ENCODE peak calls at places on chromosomes 6 and 20, in eight cellular contexts. B is spleen, U is SK-N-SH, A is transverse colon, R is sigmoid colon, J is HL-60, E is stomach, S is HCT116. Q is an unnamed sample.

GRCh38 chr6:97312241-97312640 is 29.2 kb upstream of the MMS22L start:
- DNase-seq in B (no peak), U (no peak), A (no peak), R (no peak), J (no peak), E (no peak), S (no peak), Q (no peak)

GRCh38 chr20:11995750-11996567 is 78.3 kb downstream of the BTBD3 start:
- DNase-seq in B (no peak), U (no peak), A (no peak), R (no peak), J (no peak), E (no peak), S (no peak), Q (no peak)

GRCh38 chr6:20921533-20921932 is 387.3 kb downstream of the CDKAL1 start:
- DNase-seq in B (no peak), U (no peak), A (no peak), R (no peak), J (no peak), E (no peak), S (no peak), Q (no peak)

GRCh38 chr6:30322527-30323501 is 3.9 kb upstream of the TRIM39 start:
- DNase-seq in B (no peak), U (no peak), A (no peak), R (no peak), J (no peak), E (no peak), S (no peak), Q (no peak)

GRCh38 chr6:136761227-136761922 is 30.9 kb downstream of the MAP3K5 start:
- DNase-seq in B (peak), U (peak), A (no peak), R (no peak), J (no peak), E (no peak), S (no peak), Q (peak)

GRCh38 chr6:13339863-13340635 is 11.7 kb upstream of the TBC1D7 start:
- DNase-seq in B (no peak), U (no peak), A (no peak), R (no peak), J (no peak), E (no peak), S (no peak), Q (no peak)

GRCh38 chr6:137349856-137350830 is 131.0 kb upstream of the IFNGR1 start:
- DNase-seq in B (no peak), U (no peak), A (no peak), R (no peak), J (no peak), E (no peak), S (no peak), Q (no peak)

GRCh38 chr20:9628166-9628565 is 113.8 kb downstream of the LAMP5 start:
- DNase-seq in B (no peak), U (no peak), A (no peak), R (no peak), J (no peak), E (no peak), S (no peak), Q (no peak)

GRCh38 chr20:57987659-57988058 is 240.8 kb downstream of the ANKRD60 start:
- DNase-seq in B (no peak), U (no peak), A (peak), R (no peak), J (no peak), E (no peak), S (no peak), Q (no peak)

GRCh38 chr20:17841751-17842191 is 126.8 kb downstream of the SNX5 start:
- DNase-seq in B (no peak), U (no peak), A (no peak), R (peak), J (no peak), E (no peak), S (no peak), Q (no peak)

GRCh38 chr6:116066789-116067188 is 6.1 kb upstream of the FRK start:
- DNase-seq in B (no peak), U (no peak), A (no peak), R (no peak), J (no peak), E (no peak), S (no peak), Q (no peak)

GRCh38 chr6:144036064-144036873 is 28.2 kb upstream of the PLAGL1 start:
- DNase-seq in B (peak), U (no peak), A (peak), R (no peak), J (peak), E (no peak), S (no peak), Q (no peak)

GRCh38 chr20:61874421-61875068 is 191.1 kb downstream of the TAF4 start:
- DNase-seq in B (no peak), U (no peak), A (no peak), R (no peak), J (no peak), E (no peak), S (peak), Q (peak)

GRCh38 chr6:11854418-11855165 is 76.0 kb upstream of the ADTRP start:
- DNase-seq in B (no peak), U (no peak), A (no peak), R (no peak), J (no peak), E (no peak), S (no peak), Q (no peak)

GRCh38 chr6:3608159-3608558 is 143.4 kb downstream of the PXDC1 start:
- DNase-seq in B (no peak), U (no peak), A (no peak), R (no peak), J (no peak), E (no peak), S (no peak), Q (no peak)

GRCh38 chr6:169341706-169342105 is 88.1 kb upstream of the THBS2 start:
- DNase-seq in B (no peak), U (no peak), A (no peak), R (no peak), J (no peak), E (no peak), S (no peak), Q (no peak)

GRCh38 chr20:62368629-62369507 is 1.8 kb upstream of the LAMA5 start:
- DNase-seq in B (no peak), U (peak), A (peak), R (peak), J (no peak), E (peak), S (no peak), Q (no peak)

GRCh38 chr6:25942561-25943147 is 12.2 kb upstream of the SLC17A2 start:
- DNase-seq in B (no peak), U (peak), A (no peak), R (no peak), J (no peak), E (no peak), S (peak), Q (no peak)

GRCh38 chr20:58752565-58752964 is 60.0 kb downstream of the NPEPL1 start:
- DNase-seq in B (peak), U (no peak), A (no peak), R (no peak), J (no peak), E (peak), S (no peak), Q (no peak)

GRCh38 chr6:144023216-144023615 is 15.2 kb upstream of the PLAGL1 start:
- DNase-seq in B (no peak), U (no peak), A (no peak), R (no peak), J (no peak), E (no peak), S (no peak), Q (no peak)

GRCh38 chr20:62141397-62142251 is 1.6 kb downstream of the PSMA7 start:
- DNase-seq in B (no peak), U (peak), A (no peak), R (no peak), J (peak), E (no peak), S (no peak), Q (no peak)

GRCh38 chr20:38472513-38473352 is at the start of gene RALGAPB:
- DNase-seq in B (peak), U (peak), A (peak), R (peak), J (peak), E (peak), S (peak), Q (peak)

GRCh38 chr6:41602864-41603608 is 35.2 kb upstream of the MDFI start:
- DNase-seq in B (peak), U (peak), A (peak), R (peak), J (peak), E (peak), S (peak), Q (peak)

GRCh38 chr6:158026901-158027589 is 45.4 kb downstream of the SYNJ2 start:
- DNase-seq in B (peak), U (no peak), A (no peak), R (no peak), J (no peak), E (no peak), S (no peak), Q (no peak)

GRCh38 chr6:146905313-146905712 is 298.9 kb upstream of the STXBP5 start:
- DNase-seq in B (no peak), U (peak), A (no peak), R (no peak), J (no peak), E (peak), S (peak), Q (peak)

GRCh38 chr20:41169791-41170351 is 32.5 kb downstream of the PLCG1 start:
- DNase-seq in B (peak), U (no peak), A (peak), R (no peak), J (no peak), E (no peak), S (no peak), Q (no peak)

GRCh38 chr6:25278914-25279747 is at the start of gene CARMIL1:
- DNase-seq in B (peak), U (peak), A (peak), R (peak), J (peak), E (peak), S (peak), Q (peak)

GRCh38 chr20:11128131-11128831 is 454.5 kb upstream of the JAG1 start:
- DNase-seq in B (no peak), U (no peak), A (no peak), R (no peak), J (no peak), E (no peak), S (no peak), Q (no peak)

GRCh38 chr20:58713801-58714339 is 21.3 kb downstream of the NPEPL1 start:
- DNase-seq in B (peak), U (peak), A (peak), R (peak), J (no peak), E (peak), S (no peak), Q (peak)

GRCh38 chr20:15220778-15221565 is 883.6 kb upstream of the FLRT3 start:
- DNase-seq in B (no peak), U (no peak), A (no peak), R (no peak), J (no peak), E (no peak), S (no peak), Q (peak)

GRCh38 chr6:134466751-134467525 is 149.0 kb upstream of the SGK1 start:
- DNase-seq in B (no peak), U (no peak), A (no peak), R (no peak), J (no peak), E (no peak), S (no peak), Q (no peak)

GRCh38 chr6:152794696-152795095 is 44.1 kb downstream of the VIP start:
- DNase-seq in B (no peak), U (no peak), A (no peak), R (no peak), J (no peak), E (no peak), S (no peak), Q (no peak)

GRCh38 chr20:64139200-64140081 is 24.8 kb upstream of the MYT1 start:
- DNase-seq in B (peak), U (peak), A (no peak), R (peak), J (no peak), E (no peak), S (no peak), Q (no peak)

GRCh38 chr20:2470051-2470431 is 548 bp downstream of the SNRPB start:
- DNase-seq in B (no peak), U (peak), A (peak), R (no peak), J (no peak), E (no peak), S (no peak), Q (peak)

GRCh38 chr6:72657798-72658197 is 35.9 kb downstream of the KCNQ5 start:
- DNase-seq in B (no peak), U (no peak), A (no peak), R (no peak), J (no peak), E (no peak), S (no peak), Q (no peak)

GRCh38 chr20:40993794-40994540 is 34.7 kb upstream of the TOP1 start:
- DNase-seq in B (no peak), U (no peak), A (no peak), R (peak), J (no peak), E (no peak), S (no peak), Q (no peak)

GRCh38 chr6:40545954-40546353 is 41.2 kb downstream of the LRFN2 start:
- DNase-seq in B (peak), U (no peak), A (no peak), R (peak), J (no peak), E (no peak), S (no peak), Q (no peak)

GRCh38 chr20:35462351-35462750 is 7.0 kb downstream of the CEP250 start:
- DNase-seq in B (no peak), U (no peak), A (no peak), R (no peak), J (no peak), E (no peak), S (no peak), Q (no peak)

GRCh38 chr6:71457883-71458282 is 169.3 kb downstream of the OGFRL1 start:
- DNase-seq in B (no peak), U (no peak), A (no peak), R (no peak), J (no peak), E (no peak), S (no peak), Q (no peak)
- TF ChIP-seq CTCF in B (no peak), U (no peak), A (no peak), R (no peak), J (no peak), E (no peak), S (no peak), Q (no peak)

GRCh38 chr6:39280247-39280731 is 33.9 kb downstream of the KCNK17 start:
- DNase-seq in B (no peak), U (no peak), A (peak), R (no peak), J (no peak), E (peak), S (peak), Q (no peak)
- TF ChIP-seq POLR2AphosphoS5 in B (no peak), U (no peak), A (peak), R (no peak), J (no peak), E (no peak), S (peak), Q (no peak)

DNA sequence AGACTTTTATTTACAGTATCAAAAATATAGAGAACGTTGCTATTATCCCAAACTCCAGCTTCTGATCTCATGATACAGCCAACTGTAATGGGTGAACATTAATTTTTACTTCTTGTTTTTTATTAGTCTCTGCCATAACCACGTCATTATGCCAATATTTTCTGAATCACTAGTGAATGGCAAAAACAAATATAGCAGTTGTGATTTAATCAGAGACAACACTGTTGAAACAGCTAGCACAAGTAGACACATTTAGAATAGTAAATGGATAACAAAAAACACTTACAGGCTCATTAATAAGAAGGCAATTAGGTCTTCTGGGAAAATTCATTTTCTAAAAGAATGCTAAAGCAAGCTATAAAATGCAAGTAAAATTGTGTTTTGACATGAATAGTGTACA is 8.1 kb downstream of the PTPRK start:
- DNase-seq in B (no peak), U (no peak), A (no peak), R (no peak), J (no peak), E (no peak), S (no peak), Q (no peak)
- TF ChIP-seq CTCF in B (no peak), U (no peak), A (no peak), R (no peak), J (no peak), E (no peak), S (no peak), Q (no peak)

DNA sequence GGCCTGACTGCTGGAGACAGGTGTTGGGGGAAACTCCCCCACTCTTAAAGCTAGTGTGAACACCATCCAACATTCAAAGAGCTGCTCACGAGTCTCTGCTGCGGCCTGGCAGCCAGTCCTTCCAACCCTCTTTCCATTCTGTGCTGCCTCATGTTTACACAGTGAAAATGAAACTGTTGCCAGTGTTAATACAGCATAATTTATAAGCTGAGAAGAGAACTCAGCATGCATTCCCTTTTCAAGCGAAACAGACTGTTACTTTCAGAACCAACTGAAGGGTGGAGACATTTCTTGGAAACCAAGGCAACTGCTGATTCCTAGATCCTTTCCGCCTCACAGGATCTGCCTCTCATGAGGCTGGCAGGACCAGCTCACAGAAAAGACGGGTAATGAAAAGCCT is 533.8 kb upstream of the ID4 start:
- DNase-seq in B (no peak), U (no peak), A (no peak), R (no peak), J (no peak), E (peak), S (no peak), Q (peak)
- TF ChIP-seq POLR2AphosphoS5 in B (no peak), U (no peak), A (no peak), R (peak), J (no peak), E (no peak), S (no peak), Q (peak)

GRCh38 chr6:142945071-142945445 is at the start of gene HIVEP2:
- DNase-seq in B (peak), U (peak), A (peak), R (peak), J (no peak), E (peak), S (no peak), Q (peak)
- TF ChIP-seq CTCF in B (no peak), U (no peak), A (no peak), R (no peak), J (no peak), E (no peak), S (no peak), Q (no peak)

GRCh38 chr20:47272893-47273590 is 83.5 kb downstream of the ZMYND8 start:
- DNase-seq in B (no peak), U (peak), A (peak), R (peak), J (peak), E (peak), S (peak), Q (peak)

GRCh38 chr20:47269309-47270165 is 87.0 kb downstream of the ZMYND8 start:
- DNase-seq in B (no peak), U (peak), A (no peak), R (no peak), J (no peak), E (no peak), S (no peak), Q (no peak)

GRCh38 chr20:47274449-47275108 is 81.9 kb downstream of the ZMYND8 start:
- DNase-seq in B (no peak), U (no peak), A (no peak), R (peak), J (no peak), E (no peak), S (peak), Q (no peak)

GRCh38 chr20:47273591-47274235 is 82.8 kb downstream of the ZMYND8 start:
- DNase-seq in B (no peak), U (no peak), A (no peak), R (no peak), J (no peak), E (no peak), S (no peak), Q (no peak)

GRCh38 chr20:47271216-47271615 is 85.3 kb downstream of the ZMYND8 start:
- DNase-seq in B (no peak), U (no peak), A (no peak), R (peak), J (no peak), E (no peak), S (no peak), Q (no peak)
- TF ChIP-seq POLR2AphosphoS5 in B (no peak), U (no peak), A (no peak), R (no peak), J (no peak), E (no peak), S (no peak), Q (no peak)

Q was measured in prostate gland.